ENCODE peak calls at places on chromosomes 3 and 15, in five cellular contexts. Y, Z, Q, C and L are unnamed samples.

GRCh38 chr3:181808053-181808452 is 96.3 kb downstream of the SOX2 start:
- DNase-seq in Y (no peak), Z (no peak), Q (no peak), C (no peak), L (no peak)

GRCh38 chr3:23959147-23959900 is 14.2 kb downstream of the NR1D2 start:
- DNase-seq in Y (peak), Z (peak), Q (no peak), C (peak), L (no peak)

GRCh38 chr3:132284756-132285619 is 32.2 kb upstream of the ACP3 start:
- DNase-seq in Y (no peak), Z (no peak), Q (peak), C (no peak), L (no peak)

GRCh38 chr3:36876181-36876936 is 68.5 kb downstream of the TRANK1 start:
- DNase-seq in Y (no peak), Z (no peak), Q (no peak), C (no peak), L (no peak)

GRCh38 chr3:178823140-178823539 is 248.5 kb downstream of the ZMAT3 start:
- DNase-seq in Y (no peak), Z (no peak), Q (no peak), C (no peak), L (peak)

GRCh38 chr3:33035596-33035995 is 61.4 kb downstream of the GLB1 start:
- DNase-seq in Y (peak), Z (peak), Q (no peak), C (peak), L (no peak)

GRCh38 chr3:31828007-31828406 is 153.1 kb downstream of the OSBPL10 start:
- DNase-seq in Y (no peak), Z (no peak), Q (no peak), C (no peak), L (no peak)

GRCh38 chr15:43255376-43255775 is 11.4 kb downstream of the TGM5 start:
- DNase-seq in Y (no peak), Z (no peak), Q (no peak), C (no peak), L (no peak)

GRCh38 chr3:194489736-194490612 is 3.2 kb upstream of the ATP13A3 start:
- DNase-seq in Y (no peak), Z (no peak), Q (no peak), C (no peak), L (no peak)

GRCh38 chr3:159987291-159987711 is 1.3 kb upstream of the IL12A start:
- DNase-seq in Y (peak), Z (no peak), Q (no peak), C (no peak), L (no peak)

GRCh38 chr3:66203275-66203674 is 17.5 kb upstream of the SLC25A26 start:
- DNase-seq in Y (no peak), Z (no peak), Q (no peak), C (no peak), L (no peak)

GRCh38 chr3:66199089-66199473 is 21.7 kb upstream of the SLC25A26 start:
- DNase-seq in Y (no peak), Z (no peak), Q (no peak), C (no peak), L (no peak)

GRCh38 chr3:66200786-66201185 is 20.0 kb upstream of the SLC25A26 start:
- DNase-seq in Y (peak), Z (no peak), Q (no peak), C (no peak), L (no peak)

GRCh38 chr3:66198437-66199088 is 22.2 kb upstream of the SLC25A26 start:
- DNase-seq in Y (no peak), Z (no peak), Q (no peak), C (no peak), L (no peak)

DNA sequence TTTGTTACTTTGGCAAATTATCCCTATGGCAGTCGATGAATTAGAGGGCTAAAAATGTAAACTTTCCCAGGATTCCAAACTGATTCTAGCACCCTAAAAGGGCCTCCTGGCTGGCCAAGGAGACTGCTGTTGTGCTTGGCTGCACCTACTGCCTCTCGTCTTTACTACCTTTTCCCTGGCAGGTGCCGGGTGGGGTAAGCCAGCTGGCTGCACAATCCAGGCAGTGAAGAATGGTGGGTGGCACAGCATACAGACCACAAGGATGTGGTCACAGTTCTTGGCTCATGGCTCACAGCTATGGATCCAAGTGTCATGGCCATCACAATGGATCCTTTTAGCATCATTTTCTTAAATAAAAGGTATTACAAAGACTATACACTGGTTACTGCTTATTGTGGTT is 20.7 kb upstream of the SLC25A26 start:
- DNase-seq in Y (peak), Z (no peak), Q (no peak), C (no peak), L (no peak)
- TF ChIP-seq CTCF in Y (no peak), Z (no peak), Q (no peak), C (no peak), L (no peak)

GRCh38 chr3:11099306-11099705 is 55.0 kb upstream of the HRH1 start:
- DNase-seq in Y (no peak), Z (no peak), Q (no peak), C (no peak), L (no peak)

GRCh38 chr3:11096266-11097135 is 57.8 kb upstream of the HRH1 start:
- DNase-seq in Y (peak), Z (peak), Q (peak), C (peak), L (peak)

GRCh38 chr3:11091791-11092190 is 62.5 kb upstream of the HRH1 start:
- DNase-seq in Y (no peak), Z (no peak), Q (no peak), C (no peak), L (no peak)

GRCh38 chr3:11093823-11094340 is 60.4 kb upstream of the HRH1 start:
- DNase-seq in Y (no peak), Z (no peak), Q (no peak), C (no peak), L (no peak)

DNA sequence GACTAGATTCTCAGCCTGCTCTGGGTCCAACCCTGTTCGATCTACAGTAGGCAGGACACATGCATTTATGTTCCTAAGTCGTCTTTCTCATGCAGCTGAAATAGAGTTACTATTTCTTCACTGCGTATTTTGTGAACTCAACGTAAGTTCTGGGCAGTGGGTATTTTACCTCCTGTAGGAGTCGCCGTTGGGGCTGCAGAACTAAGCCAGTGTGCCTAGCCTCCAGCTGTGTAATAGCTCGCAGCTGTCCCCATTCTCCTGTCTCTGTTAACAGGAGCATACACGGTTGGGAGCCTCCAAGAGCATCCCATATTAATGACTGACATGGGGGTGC is 58.4 kb upstream of the HRH1 start:
- DNase-seq in Y (no peak), Z (peak), Q (no peak), C (no peak), L (no peak)
- TF ChIP-seq CTCF in Y (no peak), Z (peak), Q (no peak), C (peak), L (no peak)

GRCh38 chr3:99551520-99551919 is 86.9 kb upstream of the COL8A1 start:
- DNase-seq in Y (no peak), Z (no peak), Q (no peak), C (no peak), L (no peak)
- TF ChIP-seq CTCF in Y (peak), Z (no peak), Q (no peak), C (peak), L (no peak)

DNA sequence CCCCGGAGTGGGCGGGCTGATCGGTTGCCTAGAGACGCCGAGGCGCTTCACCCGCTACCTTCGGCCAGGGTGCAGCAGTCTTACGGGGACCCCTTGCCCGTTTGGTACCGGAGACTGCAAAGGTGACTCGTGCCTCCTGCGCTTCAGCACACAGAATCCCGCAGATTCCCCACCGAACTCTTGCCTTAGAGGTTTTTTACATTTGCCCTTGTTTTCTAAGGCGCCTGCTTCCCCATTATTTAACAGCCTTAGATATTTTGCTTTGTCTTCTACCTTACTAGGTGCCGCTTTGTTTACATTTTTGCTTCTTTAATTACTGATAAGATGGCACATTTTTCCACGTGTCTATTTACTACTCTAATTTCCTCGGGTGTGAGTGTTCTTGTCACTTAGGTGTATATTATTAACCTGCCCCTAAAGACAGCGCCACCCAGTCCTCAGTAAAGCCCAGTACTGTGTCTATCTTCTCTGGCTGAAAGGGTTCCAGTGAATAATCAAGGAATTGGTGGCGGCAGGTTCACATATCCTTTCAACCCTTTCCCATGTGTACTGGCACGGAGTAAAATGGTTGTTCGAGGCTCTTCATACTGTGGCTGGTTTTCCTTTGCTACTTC is 563 bp upstream of the CEP152 start:
- DNase-seq in Y (no peak), Z (no peak), Q (no peak), C (no peak), L (peak)
- TF ChIP-seq CTCF in Y (peak), Z (no peak), Q (no peak), C (peak), L (no peak)

GRCh38 chr15:31265871-31266711 is 60.5 kb upstream of the KLF13 start:
- DNase-seq in Y (no peak), Z (no peak), Q (peak), C (no peak), L (peak)
- TF ChIP-seq CTCF in Y (no peak), Z (no peak), Q (no peak), C (no peak), L (no peak)

GRCh38 chr15:92391640-92392039 is 2.0 kb upstream of the ST8SIA2 start:
- DNase-seq in Y (peak), Z (peak), Q (no peak), C (no peak), L (no peak)
- TF ChIP-seq CTCF in Y (peak), Z (peak), Q (no peak), C (peak), L (no peak)

GRCh38 chr3:72447059-72447946 is 400.9 kb downstream of the SHQ1 start:
- DNase-seq in Y (peak), Z (peak), Q (peak), C (peak), L (peak)
- TF ChIP-seq CTCF in Y (no peak), Z (no peak), Q (no peak), C (no peak), L (no peak)

GRCh38 chr3:98035208-98035607 is at the start of gene GABRR3:
- DNase-seq in Y (no peak), Z (no peak), Q (no peak), C (no peak), L (no peak)

GRCh38 chr3:98041350-98041749 is 6.2 kb upstream of the GABRR3 start:
- DNase-seq in Y (no peak), Z (no peak), Q (no peak), C (no peak), L (no peak)

GRCh38 chr3:98038241-98038640 is 3.1 kb upstream of the GABRR3 start:
- DNase-seq in Y (no peak), Z (no peak), Q (no peak), C (no peak), L (no peak)

GRCh38 chr3:98039322-98040024 is 4.4 kb upstream of the GABRR3 start:
- DNase-seq in Y (peak), Z (peak), Q (no peak), C (peak), L (no peak)

GRCh38 chr3:98038876-98039275 is 3.8 kb upstream of the GABRR3 start:
- DNase-seq in Y (no peak), Z (no peak), Q (no peak), C (no peak), L (no peak)
- TF ChIP-seq CTCF in Y (no peak), Z (no peak), Q (no peak), C (no peak), L (no peak)

GRCh38 chr3:12948891-12949711 is 107.7 kb upstream of the RPL32 start:
- DNase-seq in Y (peak), Z (peak), Q (peak), C (no peak), L (no peak)

GRCh38 chr3:12946134-12946533 is 104.8 kb upstream of the RPL32 start:
- DNase-seq in Y (no peak), Z (no peak), Q (no peak), C (no peak), L (no peak)

GRCh38 chr3:12948371-12948770 is 107.0 kb upstream of the RPL32 start:
- DNase-seq in Y (peak), Z (no peak), Q (no peak), C (no peak), L (no peak)

GRCh38 chr3:12946661-12947316 is 105.4 kb upstream of the RPL32 start:
- DNase-seq in Y (peak), Z (no peak), Q (no peak), C (no peak), L (no peak)

DNA sequence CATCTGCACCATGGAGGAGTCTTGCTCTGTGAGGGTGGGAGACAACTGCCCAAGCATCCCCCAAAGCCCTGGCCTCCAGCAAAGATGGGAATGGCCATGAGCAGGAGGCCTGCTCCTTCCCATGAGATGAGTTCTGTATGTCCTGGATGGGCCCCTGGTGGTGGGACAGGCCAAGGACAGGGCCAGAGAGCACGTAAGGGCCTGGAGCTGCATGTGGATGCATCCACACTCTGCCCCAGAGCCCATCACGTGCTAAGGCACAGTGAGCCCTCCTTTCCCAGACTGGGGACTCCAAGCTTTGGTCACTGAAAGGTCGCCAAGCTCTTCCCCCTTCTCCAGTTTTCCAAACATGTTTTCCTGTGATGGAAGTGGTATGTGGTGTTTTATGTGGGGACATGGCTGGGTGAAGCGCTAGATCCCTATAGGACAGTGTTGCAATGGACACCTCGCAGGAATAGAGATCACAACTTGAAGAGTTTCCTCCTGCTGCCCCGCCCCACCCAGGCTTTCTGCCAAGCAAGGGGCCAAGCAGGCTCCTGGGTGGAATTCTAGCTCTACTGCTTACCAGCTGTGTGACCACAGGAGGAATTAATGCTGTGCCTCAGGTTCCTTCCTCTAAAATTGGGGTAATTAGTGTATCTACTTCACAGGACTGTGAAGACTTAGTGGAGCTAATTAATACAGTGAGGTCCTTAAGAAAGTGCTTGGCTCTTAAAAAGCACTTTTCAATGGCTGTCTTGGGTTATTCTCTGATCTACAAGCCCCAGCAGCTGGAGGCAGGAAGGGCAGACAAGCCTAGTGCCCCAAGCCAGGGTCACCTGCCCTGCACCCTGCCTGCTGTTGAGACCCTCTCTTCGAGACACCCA is 106.4 kb upstream of the RPL32 start:
- DNase-seq in Y (peak), Z (no peak), Q (peak), C (peak), L (peak)
- TF ChIP-seq CTCF in Y (peak), Z (no peak), Q (no peak), C (peak), L (no peak)

DNA sequence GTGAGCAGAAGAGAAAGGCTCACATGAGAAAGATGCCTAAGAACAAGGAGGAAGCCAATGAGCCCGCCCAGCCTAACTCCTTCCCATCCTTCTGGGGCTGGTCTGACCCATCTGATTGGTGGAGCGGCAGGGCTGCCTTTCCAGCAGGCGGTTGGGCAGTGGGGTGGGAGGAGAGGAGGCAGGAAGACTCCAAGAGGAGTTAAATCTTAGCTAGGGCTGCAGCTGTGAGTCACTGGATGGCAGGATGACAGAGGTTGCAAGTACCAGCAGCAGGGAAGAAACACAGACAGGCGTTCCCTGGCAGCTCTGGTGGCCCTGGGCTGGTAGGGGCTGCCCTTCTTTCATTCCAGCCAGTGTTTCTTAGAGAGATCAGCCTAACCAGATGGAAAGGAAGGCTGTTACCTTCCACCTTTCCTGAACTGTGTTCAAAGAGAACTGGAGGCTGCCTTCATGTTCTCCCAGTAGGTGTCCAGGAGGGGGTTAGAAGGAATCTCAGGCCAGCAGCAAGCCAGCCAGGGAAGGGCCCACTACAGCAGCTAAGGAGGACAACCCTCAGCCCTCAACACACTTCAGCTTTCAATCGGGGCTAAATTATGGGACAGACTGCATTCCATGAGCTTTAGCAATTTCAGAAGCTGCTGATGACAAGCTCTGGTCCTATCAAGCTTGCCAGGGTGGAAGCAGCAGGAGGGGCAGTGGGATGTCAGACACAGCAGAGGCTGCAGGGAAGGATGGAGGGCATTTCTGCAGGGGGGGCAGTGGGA is 50.3 kb downstream of the CHSY1 start:
- DNase-seq in Y (peak), Z (peak), Q (peak), C (peak), L (peak)
- TF ChIP-seq CTCF in Y (no peak), Z (no peak), Q (no peak), C (no peak), L (no peak)